ENCODE peak calls at places on chromosomes 11 and 22, in eight cellular contexts. T is skeletal muscle cell; D is NCI-H510A treated with DMSO at 0.1 percent for 48 hours; N is stimulated activated CD4-positive, alpha-beta T cell treated with anti-CD3 and anti-CD28 coated beads, Interleukin-1b, Interleukin-23, amount 100 ng/mL, for 24 hours; V is stimulated activated CD8-positive, alpha-beta memory T cell treated with anti-CD3 and anti-CD28 coated beads, Interleukin-15, amount 100 ng/mL, for 4 hours; C is cardiac muscle cell; U is neural progenitor cell; O is HT-29. Z is an unnamed sample.

GRCh38 chr22:43066844-43067385 is 22.3 kb downstream of the TTLL1 start:
- DNase-seq in T (no peak), D (no peak), N (no peak), V (no peak), C (no peak), U (no peak), O (peak), Z (peak)

GRCh38 chr11:134317103-134317502 is 14.7 kb upstream of the GLB1L2 start:
- DNase-seq in T (no peak), D (no peak), N (no peak), V (no peak), C (no peak), U (no peak), O (no peak), Z (no peak)

GRCh38 chr11:125330462-125331325 is 165.4 kb downstream of the FEZ1 start:
- DNase-seq in T (no peak), D (no peak), N (no peak), V (no peak), C (no peak), U (no peak), O (no peak), Z (no peak)

GRCh38 chr11:6022954-6023353 is 7.6 kb downstream of the OR56A1 start:
- DNase-seq in T (peak), D (peak), N (no peak), V (no peak), C (peak), U (peak), O (peak), Z (peak)

GRCh38 chr22:37126882-37127281 is 17.4 kb upstream of the TMPRSS6 start:
- DNase-seq in T (no peak), D (no peak), N (no peak), V (no peak), C (no peak), U (peak), O (no peak), Z (no peak)

GRCh38 chr11:35491231-35491871 is 34.1 kb downstream of the PAMR1 start:
- DNase-seq in T (peak), D (no peak), N (no peak), V (no peak), C (peak), U (no peak), O (no peak), Z (peak)

GRCh38 chr11:19683141-19683805 is 29.4 kb upstream of the NAV2 start:
- DNase-seq in T (no peak), D (no peak), N (no peak), V (no peak), C (no peak), U (no peak), O (no peak), Z (no peak)

GRCh38 chr11:64218628-64219353 is 7.2 kb downstream of the TRPT1 start:
- DNase-seq in T (no peak), D (no peak), N (no peak), V (no peak), C (no peak), U (peak), O (no peak), Z (no peak)

GRCh38 chr11:888290-889212 is 22.1 kb downstream of the CHID1 start:
- DNase-seq in T (no peak), D (no peak), N (no peak), V (no peak), C (no peak), U (no peak), O (no peak), Z (no peak)

GRCh38 chr22:46106279-46107022 is 43.9 kb upstream of the PPARA start:
- DNase-seq in T (no peak), D (no peak), N (no peak), V (no peak), C (no peak), U (no peak), O (peak), Z (no peak)

GRCh38 chr11:84291996-84292395 is 1005.8 kb upstream of the CCDC90B start:
- DNase-seq in T (peak), D (no peak), N (no peak), V (no peak), C (peak), U (no peak), O (no peak), Z (no peak)

GRCh38 chr11:84902445-84902844 is 724.7 kb downstream of the DLG2 start:
- DNase-seq in T (no peak), D (no peak), N (no peak), V (no peak), C (no peak), U (no peak), O (no peak), Z (no peak)

GRCh38 chr11:281486-282161 is 3.4 kb downstream of the NLRP6 start:
- DNase-seq in T (no peak), D (no peak), N (no peak), V (no peak), C (no peak), U (no peak), O (no peak), Z (no peak)

GRCh38 chr22:24695958-24696511 is 78.5 kb downstream of the PIWIL3 start:
- DNase-seq in T (no peak), D (peak), N (no peak), V (no peak), C (peak), U (peak), O (no peak), Z (no peak)

GRCh38 chr22:46508391-46508999 is 28.9 kb downstream of the CELSR1 start:
- DNase-seq in T (no peak), D (no peak), N (no peak), V (no peak), C (no peak), U (peak), O (no peak), Z (no peak)

GRCh38 chr11:110782616-110783015 is 70.4 kb upstream of the ARHGAP20 start:
- DNase-seq in T (no peak), D (no peak), N (no peak), V (no peak), C (no peak), U (no peak), O (no peak), Z (no peak)

GRCh38 chr11:44066732-44067131 is 662 bp downstream of the ACCS start:
- DNase-seq in T (peak), D (no peak), N (no peak), V (no peak), C (peak), U (no peak), O (peak), Z (peak)

GRCh38 chr11:77065878-77066228 is 918 bp upstream of the CAPN5 start:
- DNase-seq in T (no peak), D (peak), N (no peak), V (no peak), C (peak), U (peak), O (no peak), Z (no peak)

GRCh38 chr11:35009191-35009940 is 92.9 kb downstream of the PDHX start:
- DNase-seq in T (peak), D (no peak), N (no peak), V (no peak), C (peak), U (no peak), O (peak), Z (peak)

GRCh38 chr22:30224161-30224857 is 22.2 kb downstream of the LIF start:
- DNase-seq in T (no peak), D (no peak), N (no peak), V (no peak), C (no peak), U (no peak), O (no peak), Z (peak)